ENCODE peak calls at places on chromosomes 3 and 15, in six cellular contexts. One of them, this sample, is unnamed. For H3K27me3, the result is how much of the 10 kb centered on the place peaks cover.

GRCh38 chr3:44939581-44940036 is 36.4 kb downstream of the ZDHHC3 start:
- DNase-seq in HCT116: no peak
- DNase-seq in H1: no peak
- DNase-seq in bronchial epithelial cell: no peak
- DNase-seq in PC-9: no peak
- DNase-seq in ovary: no peak
- DNase-seq in this sample: no peak

GRCh38 chr3:152835311-152836102 is 576 bp downstream of the P2RY1 start:
- DNase-seq in HCT116: no peak
- DNase-seq in H1: peak
- DNase-seq in bronchial epithelial cell: peak
- DNase-seq in PC-9: peak
- DNase-seq in ovary: peak
- DNase-seq in this sample: peak

GRCh38 chr3:181859518-181859917 is 147.8 kb downstream of the SOX2 start:
- DNase-seq in HCT116: no peak
- DNase-seq in H1: no peak
- DNase-seq in bronchial epithelial cell: no peak
- DNase-seq in PC-9: no peak
- DNase-seq in ovary: no peak
- DNase-seq in this sample: no peak

GRCh38 chr3:115019900-115020299 is 127.2 kb downstream of the ZBTB20 start:
- DNase-seq in HCT116: no peak
- DNase-seq in H1: no peak
- DNase-seq in bronchial epithelial cell: no peak
- DNase-seq in PC-9: no peak
- DNase-seq in ovary: no peak
- DNase-seq in this sample: no peak

GRCh38 chr3:126964261-126964660 is 18.7 kb upstream of the PLXNA1 start:
- DNase-seq in HCT116: no peak
- DNase-seq in H1: no peak
- DNase-seq in bronchial epithelial cell: no peak
- DNase-seq in PC-9: no peak
- DNase-seq in ovary: no peak
- DNase-seq in this sample: no peak

GRCh38 chr15:29337156-29337959 is 67.7 kb upstream of the NSMCE3 start:
- DNase-seq in HCT116: no peak
- DNase-seq in H1: no peak
- DNase-seq in bronchial epithelial cell: peak
- DNase-seq in PC-9: no peak
- DNase-seq in ovary: no peak
- DNase-seq in this sample: no peak

GRCh38 chr3:124799676-124800075 is 69.4 kb downstream of the UMPS start:
- DNase-seq in HCT116: no peak
- DNase-seq in H1: no peak
- DNase-seq in bronchial epithelial cell: no peak
- DNase-seq in PC-9: no peak
- DNase-seq in ovary: no peak
- DNase-seq in this sample: no peak

GRCh38 chr3:168071971-168072645 is 23.6 kb downstream of the GOLIM4 start:
- DNase-seq in HCT116: no peak
- DNase-seq in H1: no peak
- DNase-seq in bronchial epithelial cell: no peak
- DNase-seq in PC-9: no peak
- DNase-seq in ovary: no peak
- DNase-seq in this sample: no peak

GRCh38 chr3:31695280-31696008 is 162.7 kb downstream of the STT3B start:
- DNase-seq in HCT116: no peak
- DNase-seq in H1: no peak
- DNase-seq in bronchial epithelial cell: no peak
- DNase-seq in PC-9: no peak
- DNase-seq in ovary: no peak
- DNase-seq in this sample: no peak
- TF ChIP-seq CTCF in HCT116: peak
- TF ChIP-seq CTCF in H1: no peak
- TF ChIP-seq CTCF in bronchial epithelial cell: peak
- TF ChIP-seq CTCF in PC-9: peak
- TF ChIP-seq CTCF in ovary: no peak
- TF ChIP-seq CTCF in this sample: peak

DNA sequence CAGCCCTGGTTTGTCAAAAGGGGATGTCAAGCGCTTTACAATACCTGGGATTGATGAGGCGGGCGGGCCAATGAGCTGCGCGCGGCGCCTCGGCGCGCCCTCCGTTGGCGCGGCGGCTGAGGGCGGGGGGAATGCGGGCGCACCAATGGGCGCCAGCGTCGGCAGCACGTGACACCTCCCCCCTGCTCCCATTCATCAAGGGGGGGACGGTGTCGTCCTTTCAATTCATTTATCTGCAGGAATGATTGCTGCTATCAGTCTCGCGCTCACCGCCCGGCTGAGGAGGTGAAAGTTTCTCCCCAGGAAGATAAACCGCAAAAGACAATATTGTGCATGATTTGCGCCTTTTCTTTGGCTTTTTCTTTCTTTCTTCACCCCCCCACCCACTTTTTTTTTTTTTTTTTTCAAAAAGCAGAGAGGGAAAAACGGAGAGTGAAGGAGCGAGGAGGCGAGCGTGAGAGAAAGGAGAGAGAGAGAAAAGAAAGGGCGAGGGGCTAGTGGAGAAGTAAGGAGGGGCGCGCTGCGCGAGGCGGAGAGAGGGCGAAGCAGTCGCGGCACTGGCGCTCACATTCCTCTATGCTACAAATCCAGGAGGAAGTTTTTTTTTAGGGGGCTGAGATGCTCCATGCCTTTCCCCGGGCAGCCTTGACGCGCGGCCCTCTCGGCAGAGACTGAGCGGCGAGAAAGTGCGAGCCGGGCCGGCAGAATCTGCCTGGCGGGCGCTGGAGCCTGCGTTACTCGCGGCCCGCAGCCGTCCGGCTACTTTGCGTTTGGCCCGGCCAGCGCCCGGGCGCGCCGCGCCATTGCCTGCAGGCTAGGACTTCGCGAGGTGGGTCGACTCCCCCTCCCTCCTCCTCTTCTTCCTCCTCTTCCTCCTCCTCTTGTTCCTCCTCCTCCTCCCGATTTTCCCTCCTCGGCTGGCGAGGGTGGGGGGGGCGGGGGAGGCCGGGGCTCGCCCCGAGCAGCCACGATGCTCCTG is at the start of gene ZIC1:
- DNase-seq in HCT116: no peak
- DNase-seq in H1: no peak
- DNase-seq in bronchial epithelial cell: no peak
- DNase-seq in PC-9: no peak
- DNase-seq in ovary: no peak
- DNase-seq in this sample: no peak
- H3K27me3 ChIP-seq in HCT116: under half
- H3K27me3 ChIP-seq in H1: half or more
- H3K27me3 ChIP-seq in bronchial epithelial cell: half or more
- H3K27me3 ChIP-seq in PC-9: under half
- H3K27me3 ChIP-seq in ovary: under half
- H3K27me3 ChIP-seq in this sample: half or more

GRCh38 chr3:195165790-195166189 is 105.2 kb downstream of the XXYLT1 start:
- DNase-seq in HCT116: no peak
- DNase-seq in H1: no peak
- DNase-seq in bronchial epithelial cell: no peak
- DNase-seq in PC-9: no peak
- DNase-seq in ovary: no peak
- DNase-seq in this sample: no peak
- TF ChIP-seq CTCF in HCT116: no peak
- TF ChIP-seq CTCF in H1: no peak
- TF ChIP-seq CTCF in bronchial epithelial cell: no peak
- TF ChIP-seq CTCF in PC-9: no peak
- TF ChIP-seq CTCF in ovary: no peak
- TF ChIP-seq CTCF in this sample: no peak

GRCh38 chr15:41506796-41507341 is 6.8 kb downstream of the LTK start:
- DNase-seq in HCT116: no peak
- DNase-seq in H1: no peak
- DNase-seq in bronchial epithelial cell: no peak
- DNase-seq in PC-9: no peak
- DNase-seq in ovary: no peak
- DNase-seq in this sample: no peak
- H3K27me3 ChIP-seq in HCT116: under half
- H3K27me3 ChIP-seq in H1: under half
- H3K27me3 ChIP-seq in bronchial epithelial cell: under half
- H3K27me3 ChIP-seq in PC-9: under half
- H3K27me3 ChIP-seq in ovary: under half
- H3K27me3 ChIP-seq in this sample: half or more

GRCh38 chr3:184229424-184230080 is at the start of gene VWA5B2:
- DNase-seq in HCT116: peak
- DNase-seq in H1: peak
- DNase-seq in bronchial epithelial cell: peak
- DNase-seq in PC-9: peak
- DNase-seq in ovary: peak
- DNase-seq in this sample: no peak
- TF ChIP-seq CTCF in HCT116: peak
- TF ChIP-seq CTCF in H1: no peak
- TF ChIP-seq CTCF in bronchial epithelial cell: no peak
- TF ChIP-seq CTCF in PC-9: peak
- TF ChIP-seq CTCF in ovary: peak
- TF ChIP-seq CTCF in this sample: no peak